ENCODE peak calls at places on chromosome 3, in ten cellular contexts. One of them, this sample, is unnamed.

GRCh38 chr3:51974277-51974962 is 444 bp upstream of the ABHD14A start:
- DNase-seq in bronchial epithelial cell: no peak
- DNase-seq in stomach: no peak
- DNase-seq in AG09319: no peak
- DNase-seq in CD14-positive monocyte: no peak
- DNase-seq in uterus: peak
- DNase-seq in neural progenitor cell: no peak
- DNase-seq in choroid plexus epithelial cell: no peak
- DNase-seq in Caco-2: no peak
- DNase-seq in NB4: no peak
- DNase-seq in this sample: no peak

GRCh38 chr3:153274521-153274920 is 112.5 kb downstream of the RAP2B start:
- DNase-seq in neural progenitor cell: no peak
- DNase-seq in NB4: no peak
- DNase-seq in bronchial epithelial cell: no peak
- DNase-seq in AG09319: no peak
- DNase-seq in choroid plexus epithelial cell: peak
- DNase-seq in Caco-2: no peak
- DNase-seq in stomach: no peak
- DNase-seq in uterus: no peak
- DNase-seq in CD14-positive monocyte: no peak
- DNase-seq in this sample: no peak

GRCh38 chr3:17632401-17633100 is 109.9 kb downstream of the TBC1D5 start:
- DNase-seq in NB4: peak
- DNase-seq in choroid plexus epithelial cell: peak
- DNase-seq in CD14-positive monocyte: peak
- DNase-seq in neural progenitor cell: no peak
- DNase-seq in AG09319: peak
- DNase-seq in Caco-2: no peak
- DNase-seq in uterus: no peak
- DNase-seq in stomach: no peak
- DNase-seq in bronchial epithelial cell: peak
- DNase-seq in this sample: no peak

GRCh38 chr3:112546216-112546759 is 15.5 kb downstream of the ATG3 start:
- DNase-seq in AG09319: no peak
- DNase-seq in uterus: no peak
- DNase-seq in bronchial epithelial cell: peak
- DNase-seq in choroid plexus epithelial cell: no peak
- DNase-seq in stomach: no peak
- DNase-seq in Caco-2: no peak
- DNase-seq in NB4: no peak
- DNase-seq in CD14-positive monocyte: no peak
- DNase-seq in neural progenitor cell: no peak
- DNase-seq in this sample: no peak

GRCh38 chr3:42094992-42095391 is 3.8 kb downstream of the TRAK1 start:
- DNase-seq in NB4: no peak
- DNase-seq in uterus: no peak
- DNase-seq in Caco-2: no peak
- DNase-seq in CD14-positive monocyte: no peak
- DNase-seq in AG09319: no peak
- DNase-seq in neural progenitor cell: no peak
- DNase-seq in stomach: no peak
- DNase-seq in choroid plexus epithelial cell: no peak
- DNase-seq in bronchial epithelial cell: no peak
- DNase-seq in this sample: no peak

GRCh38 chr3:62048577-62048976 is 324.8 kb downstream of the FEZF2 start:
- DNase-seq in AG09319: no peak
- DNase-seq in uterus: no peak
- DNase-seq in neural progenitor cell: no peak
- DNase-seq in choroid plexus epithelial cell: no peak
- DNase-seq in NB4: no peak
- DNase-seq in CD14-positive monocyte: no peak
- DNase-seq in Caco-2: no peak
- DNase-seq in bronchial epithelial cell: no peak
- DNase-seq in stomach: no peak
- DNase-seq in this sample: no peak

GRCh38 chr3:50516048-50516871 is 12.8 kb upstream of the CACNA2D2 start:
- DNase-seq in Caco-2: peak
- DNase-seq in bronchial epithelial cell: no peak
- DNase-seq in NB4: peak
- DNase-seq in CD14-positive monocyte: no peak
- DNase-seq in choroid plexus epithelial cell: peak
- DNase-seq in neural progenitor cell: peak
- DNase-seq in AG09319: no peak
- DNase-seq in stomach: peak
- DNase-seq in uterus: peak
- DNase-seq in this sample: no peak

GRCh38 chr3:181717505-181717904 is 5.8 kb downstream of the SOX2 start:
- DNase-seq in uterus: no peak
- DNase-seq in AG09319: no peak
- DNase-seq in neural progenitor cell: no peak
- DNase-seq in CD14-positive monocyte: no peak
- DNase-seq in stomach: no peak
- DNase-seq in bronchial epithelial cell: peak
- DNase-seq in choroid plexus epithelial cell: no peak
- DNase-seq in NB4: no peak
- DNase-seq in Caco-2: no peak
- DNase-seq in this sample: no peak

GRCh38 chr3:24004171-24004938 is 59.3 kb downstream of the NR1D2 start:
- DNase-seq in CD14-positive monocyte: no peak
- DNase-seq in choroid plexus epithelial cell: no peak
- DNase-seq in NB4: no peak
- DNase-seq in stomach: no peak
- DNase-seq in Caco-2: no peak
- DNase-seq in AG09319: no peak
- DNase-seq in bronchial epithelial cell: peak
- DNase-seq in uterus: no peak
- DNase-seq in neural progenitor cell: no peak
- DNase-seq in this sample: no peak

GRCh38 chr3:45311953-45312795 is 76.2 kb upstream of the LARS2 start:
- DNase-seq in AG09319: no peak
- DNase-seq in CD14-positive monocyte: no peak
- DNase-seq in neural progenitor cell: no peak
- DNase-seq in uterus: no peak
- DNase-seq in Caco-2: no peak
- DNase-seq in bronchial epithelial cell: peak
- DNase-seq in choroid plexus epithelial cell: no peak
- DNase-seq in NB4: no peak
- DNase-seq in stomach: no peak
- DNase-seq in this sample: peak

GRCh38 chr3:136305879-136306278 is 55.7 kb downstream of the PCCB start:
- DNase-seq in NB4: peak
- DNase-seq in CD14-positive monocyte: no peak
- DNase-seq in uterus: no peak
- DNase-seq in stomach: no peak
- DNase-seq in choroid plexus epithelial cell: no peak
- DNase-seq in bronchial epithelial cell: peak
- DNase-seq in AG09319: peak
- DNase-seq in Caco-2: no peak
- DNase-seq in neural progenitor cell: no peak
- DNase-seq in this sample: no peak
- TF ChIP-seq CTCF in NB4: peak
- TF ChIP-seq CTCF in CD14-positive monocyte: no peak
- TF ChIP-seq CTCF in uterus: no peak
- TF ChIP-seq CTCF in stomach: no peak
- TF ChIP-seq CTCF in choroid plexus epithelial cell: no peak
- TF ChIP-seq CTCF in bronchial epithelial cell: peak
- TF ChIP-seq CTCF in AG09319: peak
- TF ChIP-seq CTCF in Caco-2: no peak
- TF ChIP-seq CTCF in neural progenitor cell: peak
- TF ChIP-seq CTCF in this sample: peak

DNA sequence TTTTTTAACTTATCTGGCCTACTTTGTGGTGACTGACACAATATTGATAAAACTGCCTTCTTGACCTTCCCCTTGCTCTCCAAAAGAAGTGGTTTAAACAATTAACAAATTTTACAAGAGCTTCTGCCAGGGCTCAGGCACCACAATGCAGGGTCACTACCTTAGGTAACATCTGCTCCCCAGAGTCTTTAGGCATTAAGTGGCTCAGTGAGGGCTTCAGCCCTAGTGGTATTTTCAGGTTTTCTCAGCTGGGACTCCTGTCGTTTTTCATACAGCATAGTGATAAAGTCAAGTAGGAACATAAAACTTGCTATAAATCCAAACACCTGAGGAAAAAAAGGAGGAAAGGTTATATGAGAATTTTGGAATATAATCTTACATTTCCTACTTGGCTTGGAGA is 18.9 kb downstream of the CMTM6 start:
- DNase-seq in stomach: no peak
- DNase-seq in Caco-2: no peak
- DNase-seq in uterus: no peak
- DNase-seq in choroid plexus epithelial cell: no peak
- DNase-seq in AG09319: no peak
- DNase-seq in CD14-positive monocyte: no peak
- DNase-seq in neural progenitor cell: no peak
- DNase-seq in bronchial epithelial cell: no peak
- DNase-seq in NB4: no peak
- DNase-seq in this sample: no peak
- TF ChIP-seq CTCF in stomach: no peak
- TF ChIP-seq CTCF in Caco-2: no peak
- TF ChIP-seq CTCF in uterus: no peak
- TF ChIP-seq CTCF in choroid plexus epithelial cell: no peak
- TF ChIP-seq CTCF in AG09319: no peak
- TF ChIP-seq CTCF in CD14-positive monocyte: no peak
- TF ChIP-seq CTCF in neural progenitor cell: no peak
- TF ChIP-seq CTCF in bronchial epithelial cell: no peak
- TF ChIP-seq CTCF in NB4: no peak
- TF ChIP-seq CTCF in this sample: no peak

GRCh38 chr3:138833908-138834358 is 795 bp downstream of the PIK3CB start:
- DNase-seq in Caco-2: no peak
- DNase-seq in CD14-positive monocyte: no peak
- DNase-seq in AG09319: no peak
- DNase-seq in stomach: no peak
- DNase-seq in NB4: peak
- DNase-seq in uterus: no peak
- DNase-seq in bronchial epithelial cell: peak
- DNase-seq in neural progenitor cell: peak
- DNase-seq in choroid plexus epithelial cell: peak
- DNase-seq in this sample: no peak

GRCh38 chr3:138829097-138829496 is 5.6 kb downstream of the PIK3CB start:
- DNase-seq in NB4: no peak
- DNase-seq in stomach: no peak
- DNase-seq in Caco-2: no peak
- DNase-seq in AG09319: no peak
- DNase-seq in uterus: no peak
- DNase-seq in choroid plexus epithelial cell: no peak
- DNase-seq in bronchial epithelial cell: no peak
- DNase-seq in CD14-positive monocyte: no peak
- DNase-seq in neural progenitor cell: no peak
- DNase-seq in this sample: no peak

GRCh38 chr3:138835177-138835757 is 539 bp upstream of the PIK3CB start:
- DNase-seq in choroid plexus epithelial cell: peak
- DNase-seq in neural progenitor cell: no peak
- DNase-seq in NB4: no peak
- DNase-seq in Caco-2: no peak
- DNase-seq in CD14-positive monocyte: no peak
- DNase-seq in AG09319: no peak
- DNase-seq in stomach: no peak
- DNase-seq in bronchial epithelial cell: no peak
- DNase-seq in uterus: no peak
- DNase-seq in this sample: no peak

GRCh38 chr3:138829886-138830510 is 4.7 kb downstream of the PIK3CB start:
- DNase-seq in choroid plexus epithelial cell: no peak
- DNase-seq in CD14-positive monocyte: no peak
- DNase-seq in uterus: no peak
- DNase-seq in NB4: no peak
- DNase-seq in neural progenitor cell: no peak
- DNase-seq in bronchial epithelial cell: no peak
- DNase-seq in AG09319: no peak
- DNase-seq in stomach: no peak
- DNase-seq in Caco-2: no peak
- DNase-seq in this sample: no peak

DNA sequence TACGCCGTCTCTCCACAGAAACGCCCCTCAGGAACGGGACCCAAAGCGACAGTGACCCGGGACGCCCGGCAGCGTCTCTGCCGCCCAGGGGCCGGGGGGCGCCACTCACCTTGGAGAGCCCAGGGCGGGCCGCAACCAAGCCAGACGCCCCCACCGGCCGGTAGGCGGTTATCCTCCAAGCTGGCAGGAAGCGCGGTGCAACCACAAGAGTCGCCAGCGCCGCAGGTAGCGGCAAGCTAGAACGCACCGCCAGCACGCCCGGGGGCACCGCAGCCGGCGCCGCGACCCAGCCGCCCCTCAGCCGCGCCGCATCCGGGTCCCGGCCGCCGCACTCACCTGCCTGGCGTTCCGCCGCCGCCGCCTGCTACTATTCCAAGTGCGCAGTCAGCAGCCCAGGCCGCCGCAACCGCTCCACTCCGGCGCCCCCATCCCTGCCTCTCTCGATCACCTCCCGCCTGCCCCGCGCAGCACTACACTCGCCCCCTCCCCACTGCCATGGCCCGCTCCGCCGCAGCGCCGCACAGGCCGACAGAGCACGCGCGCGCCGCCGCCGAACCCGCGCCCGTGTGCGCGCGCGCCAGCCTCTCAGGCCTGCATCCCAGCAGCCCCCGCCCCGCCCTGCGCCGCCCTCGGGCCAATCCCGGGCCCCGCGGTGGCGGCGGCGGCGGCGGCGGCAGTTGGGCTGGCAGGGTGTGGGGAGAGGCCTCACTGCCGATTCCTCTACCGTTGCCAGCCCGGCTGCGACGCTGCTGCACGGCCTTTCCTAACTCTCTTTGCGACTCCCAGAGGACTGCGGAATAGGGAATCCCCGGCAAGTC is at the start of gene PIK3CB:
- DNase-seq in stomach: peak
- DNase-seq in NB4: peak
- DNase-seq in neural progenitor cell: peak
- DNase-seq in AG09319: peak
- DNase-seq in Caco-2: peak
- DNase-seq in CD14-positive monocyte: peak
- DNase-seq in choroid plexus epithelial cell: peak
- DNase-seq in bronchial epithelial cell: peak
- DNase-seq in uterus: peak
- DNase-seq in this sample: peak
- TF ChIP-seq CTCF in stomach: peak
- TF ChIP-seq CTCF in NB4: no peak
- TF ChIP-seq CTCF in neural progenitor cell: peak
- TF ChIP-seq CTCF in AG09319: peak
- TF ChIP-seq CTCF in Caco-2: no peak
- TF ChIP-seq CTCF in CD14-positive monocyte: peak
- TF ChIP-seq CTCF in choroid plexus epithelial cell: no peak
- TF ChIP-seq CTCF in bronchial epithelial cell: peak
- TF ChIP-seq CTCF in uterus: peak
- TF ChIP-seq CTCF in this sample: peak

GRCh38 chr3:109224333-109224732 is 87.8 kb downstream of the C3orf85 start:
- DNase-seq in choroid plexus epithelial cell: no peak
- DNase-seq in Caco-2: peak
- DNase-seq in uterus: no peak
- DNase-seq in bronchial epithelial cell: no peak
- DNase-seq in neural progenitor cell: peak
- DNase-seq in NB4: peak
- DNase-seq in AG09319: no peak
- DNase-seq in CD14-positive monocyte: no peak
- DNase-seq in stomach: peak
- DNase-seq in this sample: no peak
- TF ChIP-seq CTCF in choroid plexus epithelial cell: peak
- TF ChIP-seq CTCF in Caco-2: peak
- TF ChIP-seq CTCF in uterus: no peak
- TF ChIP-seq CTCF in bronchial epithelial cell: no peak
- TF ChIP-seq CTCF in neural progenitor cell: peak
- TF ChIP-seq CTCF in NB4: peak
- TF ChIP-seq CTCF in AG09319: no peak
- TF ChIP-seq CTCF in CD14-positive monocyte: no peak
- TF ChIP-seq CTCF in stomach: no peak
- TF ChIP-seq CTCF in this sample: no peak

This sample was measured in osteocyte.